ENCODE peak calls at places on chromosomes 12 and 14, in nine cellular contexts. G is left lung, R is fibroblast of pulmonary artery, N is HepG2, H is HFFc6, M is astrocyte, D is sigmoid colon, Q is coronary artery, Z is WTC11. E is an unnamed sample.

GRCh38 chr12:67145692-67146091 is 123.5 kb upstream of the CAND1 start:
- DNase-seq in Q (no peak), R (no peak), D (no peak), H (no peak), N (no peak), G (no peak), Z (no peak), M (no peak), E (no peak)

GRCh38 chr12:53869500-53869899 is 69.1 kb upstream of the HOXC13 start:
- DNase-seq in R (no peak), Z (no peak), Q (no peak), N (peak; percentile 50), M (no peak), H (no peak), D (no peak), G (no peak), E (no peak)

GRCh38 chr12:49644620-49644994 is 21.2 kb downstream of the PRPF40B start:
- DNase-seq in G (peak; percentile 88), N (peak; percentile 49), Z (peak; percentile 80), R (peak; percentile 85), D (peak; percentile 93), Q (no peak), H (peak; percentile 68), M (no peak), E (peak; percentile 80)

GRCh38 chr12:75790219-75790618 is 241.4 kb downstream of the PHLDA1 start:
- DNase-seq in M (no peak), G (no peak), R (no peak), Z (no peak), N (no peak), D (no peak), Q (no peak), H (peak; percentile 10), E (no peak)

GRCh38 chr14:30078827-30079402 is 151.3 kb upstream of the PRKD1 start:
- DNase-seq in H (no peak), R (no peak), G (no peak), Z (no peak), M (no peak), N (no peak), Q (no peak), D (no peak), E (no peak)

GRCh38 chr14:89349196-89350008 is 67.6 kb downstream of the FOXN3 start:
- DNase-seq in R (peak; percentile 34), H (no peak), G (no peak), N (no peak), M (peak; percentile 41), Z (peak; percentile 86), D (peak; percentile 81), Q (no peak), E (no peak)

GRCh38 chr12:114480309-114481199 is 74.6 kb upstream of the TBX5 start:
- DNase-seq in D (no peak), H (no peak), G (no peak), Z (peak; percentile 14), R (peak; percentile 66), N (no peak), M (no peak), Q (no peak), E (no peak)

GRCh38 chr14:34604990-34605389 is 25.0 kb downstream of the SNX6 start:
- DNase-seq in Q (no peak), N (no peak), R (peak; percentile 62), M (peak; percentile 32), D (no peak), G (no peak), Z (no peak), H (peak; percentile 41), E (no peak)

GRCh38 chr12:7068994-7069346 is 8.5 kb downstream of the C1S start:
- DNase-seq in H (no peak), G (no peak), D (no peak), R (no peak), Z (no peak), N (no peak), M (no peak), Q (no peak), E (no peak)

GRCh38 chr14:21734457-21735074 is 60.9 kb upstream of the OR4E1 start:
- DNase-seq in Q (no peak), H (no peak), M (no peak), D (no peak), G (no peak), R (peak; percentile 68), N (peak; percentile 75), Z (no peak), E (no peak)

GRCh38 chr12:26880625-26881024 is 47.6 kb upstream of the ITPR2 start:
- DNase-seq in G (no peak), Z (no peak), H (no peak), N (no peak), D (no peak), Q (no peak), M (no peak), R (no peak), E (no peak)

GRCh38 chr12:92332552-92332951 is 186.9 kb upstream of the BTG1 start:
- DNase-seq in D (no peak), R (no peak), G (no peak), Z (no peak), M (no peak), H (no peak), Q (no peak), N (no peak), E (no peak)

GRCh38 chr14:34501997-34502396 is 37.5 kb downstream of the EAPP start:
- DNase-seq in R (peak; percentile 53), Z (no peak), G (no peak), D (no peak), H (no peak), Q (no peak), N (no peak), M (peak; percentile 36), E (no peak)

GRCh38 chr14:50762001-50762930 is 68.7 kb downstream of the NIN start:
- DNase-seq in G (no peak), M (peak; percentile 87), Z (no peak), Q (no peak), R (peak; percentile 42), N (no peak), D (no peak), H (peak; percentile 87), E (no peak)

GRCh38 chr14:96051642-96052540 is 12.7 kb downstream of the C14orf132 start:
- DNase-seq in G (no peak), H (no peak), Q (peak; percentile 62), Z (peak; percentile 52), M (no peak), D (no peak), R (no peak), N (peak; percentile 33), E (no peak)

GRCh38 chr14:50530794-50531193 is 1.6 kb downstream of the MAP4K5 start:
- DNase-seq in N (no peak), D (no peak), Z (no peak), H (no peak), G (no peak), M (no peak), Q (no peak), R (no peak), E (no peak)

GRCh38 chr14:91417134-91417982 is at the start of gene CCDC88C:
- DNase-seq in R (no peak), H (no peak), N (peak; percentile 54), Q (no peak), D (no peak), M (no peak), G (peak; percentile 96), Z (peak; percentile 64), E (peak; percentile 84)
- TF ChIP-seq CTCF in R (no peak), H (no peak), N (no peak), Q (no peak), D (no peak), M (no peak), G (no peak), Z (no peak), E (no peak)

GRCh38 chr12:122948605-122949004 is 17.7 kb downstream of the ABCB9 start:
- DNase-seq in Z (no peak), Q (no peak), N (no peak), M (no peak), D (no peak), H (no peak), R (no peak), G (peak; percentile 39), E (no peak)

GRCh38 chr12:122947352-122947792 is 18.9 kb downstream of the ABCB9 start:
- DNase-seq in Z (no peak), N (no peak), Q (no peak), G (peak; percentile 82), M (no peak), H (no peak), D (no peak), R (no peak), E (peak; percentile 28)

GRCh38 chr12:122945047-122945592 is 21.1 kb downstream of the ABCB9 start:
- DNase-seq in D (no peak), G (no peak), N (no peak), Z (no peak), Q (no peak), M (no peak), R (no peak), H (no peak), E (no peak)

GRCh38 chr12:122944588-122944987 is 21.7 kb downstream of the ABCB9 start:
- DNase-seq in Z (no peak), N (peak; percentile 33), H (peak; percentile 5), Q (no peak), M (peak; percentile 35), G (no peak), D (no peak), R (peak; percentile 33), E (no peak)

GRCh38 chr12:122946690-122947271 is 19.5 kb downstream of the ABCB9 start:
- DNase-seq in Q (peak; percentile 88), N (peak; percentile 85), G (peak; percentile 94), M (peak; percentile 99), D (peak; percentile 94), Z (no peak), H (peak; percentile 100), R (peak; percentile 97), E (peak; percentile 84)
- TF ChIP-seq CTCF in Q (no peak), N (peak; percentile 38), G (peak; percentile 36), M (peak; percentile 42), D (no peak), Z (no peak), H (peak; percentile 74), R (peak; percentile 41), E (no peak)

GRCh38 chr14:105093426-105094192 is 28.4 kb upstream of the GPR132 start:
- DNase-seq in M (peak; percentile 70), R (peak; percentile 75), Q (peak; percentile 80), H (peak; percentile 67), G (peak; percentile 95), Z (peak; percentile 94), D (peak; percentile 87), N (peak; percentile 20), E (peak; percentile 61)
- TF ChIP-seq CTCF in M (no peak), R (peak; percentile 38), Q (no peak), H (peak; percentile 76), G (no peak), Z (peak; percentile 9), D (peak; percentile 34), N (peak; percentile 53), E (peak; percentile 20)

DNA sequence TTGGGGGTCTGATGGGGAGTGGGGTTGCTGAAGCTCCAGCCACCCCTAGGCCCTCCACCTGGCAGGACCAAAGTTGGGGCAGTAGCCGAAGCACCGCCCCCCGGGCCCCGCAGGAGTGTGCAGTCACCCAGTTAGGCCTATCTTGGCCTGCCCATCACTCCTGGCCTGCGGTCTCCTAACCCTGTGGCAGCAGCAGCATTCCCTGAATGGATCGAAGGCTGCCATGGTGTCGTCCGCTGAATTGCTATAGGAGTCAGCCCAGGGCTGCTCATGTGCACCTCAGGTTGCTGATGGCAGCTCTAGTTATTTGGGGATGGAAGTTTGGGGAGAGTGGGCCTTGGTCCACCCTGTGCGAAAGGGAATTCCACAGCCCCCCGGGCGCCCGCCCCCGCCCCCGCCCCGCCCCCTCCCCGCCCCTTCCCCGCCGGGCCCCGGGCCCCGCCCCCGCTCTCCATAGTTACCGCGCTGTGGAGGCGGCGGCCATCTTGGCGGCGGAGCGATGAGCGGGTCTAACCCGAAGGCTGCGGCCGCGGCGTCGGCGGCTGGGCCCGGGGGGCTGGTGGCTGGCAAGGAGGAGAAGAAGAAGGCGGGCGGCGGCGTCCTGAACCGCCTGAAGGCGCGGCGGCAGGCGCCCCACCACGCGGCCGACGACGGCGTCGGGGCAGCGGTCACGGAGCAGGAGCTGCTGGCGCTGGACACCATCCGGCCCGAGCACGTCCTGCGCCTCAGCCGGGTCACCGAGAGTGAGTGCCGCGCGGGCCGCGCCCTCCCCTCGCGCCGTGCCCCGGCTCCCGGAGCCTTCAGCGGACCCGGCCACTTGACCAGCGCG is at the start of gene UNC119B:
- DNase-seq in H (peak; percentile 27), D (peak; percentile 73), Q (peak; percentile 77), G (peak; percentile 96), R (no peak), M (peak; percentile 50), N (no peak), Z (peak; percentile 72), E (peak; percentile 67)
- TF ChIP-seq CTCF in H (no peak), D (no peak), Q (no peak), G (no peak), R (no peak), M (no peak), N (no peak), Z (no peak), E (no peak)